ENCODE peak calls at places on chromosomes 5 and 9, in ten cellular contexts. B is NCI-H1417; V is T-helper 2 cell; D is CD4-positive, CD25-positive, alpha-beta regulatory T cell; H is A673; P is aorta; O is ACHN; X is astrocyte of the cerebellum; C is SJSA1; Q is T47D. T is an unnamed sample.

GRCh38 chr5:56360816-56361215 is 127.7 kb upstream of the ANKRD55 start:
- DNase-seq in V (no peak), H (no peak), C (no peak), Q (no peak), X (peak), D (no peak), P (no peak), O (no peak), B (no peak), T (no peak)

GRCh38 chr5:36215910-36216309 is 25.8 kb downstream of the NADK2 start:
- DNase-seq in V (no peak), H (no peak), X (no peak), D (no peak), C (no peak), Q (no peak), O (no peak), P (no peak), B (no peak), T (no peak)

GRCh38 chr5:128534729-128535128 is 3.3 kb downstream of the FBN2 start:
- DNase-seq in C (no peak), D (no peak), X (no peak), P (no peak), H (peak), V (no peak), B (peak), O (no peak), Q (peak), T (no peak)

GRCh38 chr9:123710299-123710698 is 219.6 kb downstream of the DENND1A start:
- DNase-seq in Q (no peak), V (no peak), O (peak), B (no peak), D (no peak), P (no peak), H (no peak), X (peak), C (peak), T (no peak)

GRCh38 chr9:123742009-123742767 is 187.7 kb downstream of the DENND1A start:
- DNase-seq in O (no peak), H (no peak), B (no peak), Q (no peak), C (no peak), V (no peak), D (no peak), P (no peak), X (peak), T (no peak)

GRCh38 chr9:121499427-121500164 is at the start of gene GGTA1:
- DNase-seq in O (peak), H (peak), Q (peak), P (peak), X (no peak), B (peak), V (no peak), D (no peak), C (no peak), T (no peak)

GRCh38 chr5:116063950-116064349 is 20.9 kb upstream of the COMMD10 start:
- DNase-seq in B (no peak), D (no peak), H (peak), X (peak), C (no peak), V (no peak), Q (no peak), P (no peak), O (no peak), T (no peak)

GRCh38 chr5:15837584-15838289 is 337.8 kb downstream of the FBXL7 start:
- DNase-seq in P (no peak), V (no peak), X (no peak), C (no peak), B (no peak), H (no peak), O (no peak), Q (no peak), D (no peak), T (no peak)

GRCh38 chr9:134182554-134183219 is 18.3 kb upstream of the RNU6ATAC start:
- DNase-seq in H (no peak), O (no peak), V (no peak), Q (peak), B (no peak), D (no peak), P (peak), C (no peak), X (no peak), T (no peak)

GRCh38 chr9:121599186-121599871 is 52.1 kb upstream of the DAB2IP start:
- DNase-seq in C (no peak), X (no peak), D (no peak), Q (peak), H (no peak), V (no peak), B (peak), O (peak), P (peak), T (no peak)

GRCh38 chr5:73170522-73170921 is 2.5 kb upstream of the TMEM174 start:
- DNase-seq in B (no peak), X (no peak), Q (peak), C (no peak), H (peak), P (no peak), V (no peak), O (peak), D (peak), T (no peak)

GRCh38 chr5:1009359-1010180 is 968 bp downstream of the NKD2 start:
- DNase-seq in H (no peak), O (no peak), C (peak), Q (no peak), P (peak), D (no peak), B (peak), X (no peak), V (no peak), T (peak)

GRCh38 chr5:172945151-172945550 is 14.1 kb upstream of the RPL26L1 start:
- DNase-seq in X (no peak), P (peak), C (no peak), D (no peak), O (no peak), H (no peak), Q (no peak), V (no peak), B (no peak), T (no peak)

GRCh38 chr5:143314664-143315063 is 88.8 kb downstream of the NR3C1 start:
- DNase-seq in P (no peak), Q (no peak), O (peak), C (no peak), X (peak), H (peak), B (no peak), V (no peak), D (no peak), T (no peak)

GRCh38 chr5:179198865-179199645 is 138.9 kb downstream of the ZNF354C start:
- DNase-seq in V (no peak), P (peak), D (no peak), O (no peak), B (no peak), Q (no peak), H (no peak), X (no peak), C (no peak), T (no peak)

GRCh38 chr9:105055922-105056321 is 128.0 kb upstream of the ABCA1 start:
- DNase-seq in V (no peak), H (no peak), O (no peak), Q (no peak), B (no peak), C (no peak), X (no peak), P (no peak), D (no peak), T (no peak)

GRCh38 chr5:74916831-74917710 is 50.9 kb upstream of the FAM169A start:
- DNase-seq in D (no peak), C (peak), X (no peak), B (peak), O (no peak), H (no peak), V (no peak), P (no peak), Q (peak), T (no peak)

GRCh38 chr9:33159058-33159759 is 7.9 kb downstream of the B4GALT1 start:
- DNase-seq in V (no peak), H (no peak), O (no peak), Q (no peak), X (no peak), C (no peak), B (no peak), D (peak), P (peak), T (no peak)

GRCh38 chr9:127895811-127896210 is 3.6 kb downstream of the ST6GALNAC6 start:
- DNase-seq in P (no peak), X (no peak), D (no peak), Q (no peak), V (no peak), H (no peak), O (no peak), C (no peak), B (no peak), T (no peak)

GRCh38 chr5:6377582-6378127 is 692 bp downstream of the MED10 start:
- DNase-seq in V (no peak), P (no peak), Q (no peak), C (no peak), D (no peak), H (no peak), O (no peak), B (peak), X (no peak), T (peak)

GRCh38 chr5:130278136-130278535 is 373.9 kb downstream of the CHSY3 start:
- DNase-seq in V (no peak), O (no peak), D (no peak), H (no peak), P (no peak), Q (no peak), C (no peak), B (no peak), X (no peak), T (no peak)

GRCh38 chr5:31413030-31413812 is 118.7 kb downstream of the DROSHA start:
- DNase-seq in C (no peak), O (no peak), D (no peak), X (no peak), B (no peak), P (no peak), Q (no peak), V (no peak), H (no peak), T (no peak)

GRCh38 chr5:114243983-114244305 is 117.9 kb upstream of the KCNN2 start:
- DNase-seq in H (no peak), C (no peak), D (no peak), X (no peak), Q (no peak), B (no peak), V (no peak), P (no peak), O (no peak), T (no peak)

GRCh38 chr9:73199886-73200285 is 48.2 kb downstream of the ANXA1 start:
- DNase-seq in X (no peak), V (no peak), B (peak), Q (peak), C (no peak), P (no peak), D (no peak), O (no peak), H (peak), T (no peak)

GRCh38 chr9:129559506-129559881 is 61.4 kb downstream of the C9orf50 start:
- DNase-seq in O (no peak), B (no peak), V (no peak), D (no peak), P (no peak), C (no peak), Q (no peak), X (no peak), H (no peak), T (no peak)

GRCh38 chr5:171493646-171494393 is 74.4 kb downstream of the FGF18 start:
- DNase-seq in B (no peak), P (no peak), X (no peak), C (no peak), Q (no peak), D (no peak), V (no peak), O (no peak), H (no peak), T (no peak)

GRCh38 chr9:71263451-71263850 is 142.0 kb upstream of the TRPM3 start:
- DNase-seq in P (no peak), O (no peak), Q (no peak), H (no peak), C (no peak), V (no peak), X (no peak), B (no peak), D (no peak), T (no peak)

GRCh38 chr5:91123896-91124295 is 259.2 kb downstream of the ARRDC3 start:
- DNase-seq in Q (no peak), X (no peak), V (no peak), P (no peak), D (no peak), O (no peak), B (no peak), H (no peak), C (no peak), T (no peak)

GRCh38 chr9:87647114-87647513 is 78.8 kb upstream of the CTSL start:
- DNase-seq in C (no peak), V (no peak), H (no peak), D (no peak), P (no peak), Q (no peak), O (no peak), X (no peak), B (no peak), T (no peak)

GRCh38 chr5:123546657-123547056 is 34.7 kb downstream of the CSNK1G3 start:
- DNase-seq in C (no peak), D (no peak), Q (no peak), X (no peak), O (no peak), H (no peak), P (no peak), B (no peak), V (no peak), T (no peak)

GRCh38 chr9:88387035-88387732 is 1.1 kb upstream of the SPIN1 start:
- DNase-seq in V (no peak), D (peak), C (peak), O (peak), H (peak), P (no peak), X (no peak), B (no peak), Q (peak), T (no peak)

GRCh38 chr9:19441730-19442129 is 32.9 kb downstream of the ACER2 start:
- DNase-seq in H (no peak), Q (no peak), P (no peak), B (no peak), O (no peak), V (no peak), D (peak), C (no peak), X (no peak), T (no peak)

GRCh38 chr5:58135571-58136335 is 324.1 kb downstream of the PLK2 start:
- DNase-seq in H (no peak), D (no peak), V (no peak), O (no peak), Q (no peak), P (no peak), B (no peak), X (no peak), C (no peak), T (no peak)

T was measured in CD8-positive, alpha-beta memory T cell.